ENCODE peak calls at places on chromosomes 13 and 19, in four cellular contexts. W is WTC11, P is K562, J is HepG2. K is an unnamed sample.

GRCh38 chr13:99310382-99311031 is 3.3 kb upstream of the GPR183 start:
- DNase-seq in W (no peak), P (no peak), J (no peak), K (no peak)

GRCh38 chr13:99956473-99957349 is 14.9 kb downstream of the ZIC5 start:
- DNase-seq in W (peak), P (no peak), J (peak), K (no peak)

GRCh38 chr13:44899967-44900366 is 89.3 kb downstream of the NUFIP1 start:
- DNase-seq in W (no peak), P (no peak), J (no peak), K (no peak)

GRCh38 chr19:18439025-18439909 is 1.3 kb upstream of the ISYNA1 start:
- DNase-seq in W (no peak), P (no peak), J (peak), K (no peak)

GRCh38 chr13:44396963-44397580 is 23.4 kb downstream of the SERP2 start:
- DNase-seq in W (no peak), P (peak), J (no peak), K (no peak)

GRCh38 chr13:98987275-98987674 is 9.4 kb upstream of the DOCK9 start:
- DNase-seq in W (no peak), P (no peak), J (no peak), K (no peak)

GRCh38 chr19:738509-739128 is 12.3 kb upstream of the MISP start:
- DNase-seq in W (no peak), P (no peak), J (peak), K (no peak)

GRCh38 chr19:35216833-35217707 is 11.5 kb downstream of the FAM187B start:
- DNase-seq in W (peak), P (no peak), J (no peak), K (no peak)

GRCh38 chr19:17390665-17391370 is 3.2 kb downstream of the CCDC194 start:
- DNase-seq in W (peak), P (peak), J (peak), K (no peak)

GRCh38 chr19:55210120-55210493 is 806 bp upstream of the PTPRH start:
- DNase-seq in W (no peak), P (no peak), J (peak), K (no peak)

GRCh38 chr19:5993516-5994406 is 15.8 kb upstream of the RANBP3 start:
- DNase-seq in W (no peak), P (no peak), J (no peak), K (no peak)

GRCh38 chr19:39223703-39224279 is 19.7 kb upstream of the SYCN start:
- DNase-seq in W (peak), P (peak), J (no peak), K (no peak)

GRCh38 chr19:51521357-51521756 is 10.1 kb downstream of the SIGLEC6 start:
- DNase-seq in W (no peak), P (no peak), J (no peak), K (no peak)

GRCh38 chr19:48878219-48879024 is 6.2 kb downstream of the PPP1R15A start:
- DNase-seq in W (no peak), P (peak), J (no peak), K (no peak)

GRCh38 chr13:114311908-114312307 is 2.4 kb upstream of the CHAMP1 start:
- DNase-seq in W (no peak), P (no peak), J (no peak), K (no peak)

GRCh38 chr13:93309886-93310520 is 83.4 kb downstream of the GPC6 start:
- DNase-seq in W (no peak), P (peak), J (peak), K (no peak)

GRCh38 chr19:8310342-8311055 is 2.3 kb upstream of the CD320 start:
- DNase-seq in W (peak), P (no peak), J (no peak), K (no peak)

GRCh38 chr19:11008111-11008510 is 47.3 kb downstream of the SMARCA4 start:
- DNase-seq in W (no peak), P (no peak), J (no peak), K (no peak)

GRCh38 chr13:66635526-66635925 is 594.6 kb downstream of the PCDH9 start:
- DNase-seq in W (no peak), P (no peak), J (no peak), K (no peak)

GRCh38 chr13:70391678-70392077 is 283.4 kb upstream of the KLHL1 start:
- DNase-seq in W (no peak), P (no peak), J (peak), K (no peak)

GRCh38 chr13:105428816-105429215 is 1106.6 kb downstream of the EFNB2 start:
- DNase-seq in W (no peak), P (no peak), J (no peak), K (no peak)

GRCh38 chr19:48925240-48925843 is 8.2 kb upstream of the DHDH start:
- DNase-seq in W (no peak), P (no peak), J (peak), K (no peak)

GRCh38 chr19:7677664-7678311 is 898 bp downstream of the MCEMP1 start:
- DNase-seq in W (no peak), P (no peak), J (peak), K (no peak)

GRCh38 chr13:94711561-94712286 is 621 bp downstream of the SOX21 start:
- DNase-seq in W (peak), P (peak), J (no peak), K (no peak)

GRCh38 chr19:11324079-11324661 is 15.3 kb downstream of the RAB3D start:
- DNase-seq in W (no peak), P (no peak), J (peak), K (peak)

GRCh38 chr13:98141938-98142426 is 912 bp upstream of the FARP1 start:
- DNase-seq in W (peak), P (no peak), J (no peak), K (no peak)

GRCh38 chr19:28697308-28697707 is 515.6 kb downstream of the UQCRFS1 start:
- DNase-seq in W (no peak), P (no peak), J (no peak), K (no peak)

GRCh38 chr13:22218784-22219183 is 547.9 kb downstream of the FGF9 start:
- DNase-seq in W (no peak), P (no peak), J (no peak), K (no peak)

GRCh38 chr19:18300930-18301717 is 19.7 kb upstream of the JUND start:
- DNase-seq in W (no peak), P (peak), J (no peak), K (no peak)

GRCh38 chr13:56907766-56908165 is 233.0 kb upstream of the PRR20A start:
- DNase-seq in W (no peak), P (no peak), J (no peak), K (no peak)

GRCh38 chr19:19115954-19116353 is 22.3 kb downstream of the TMEM161A start:
- DNase-seq in W (peak), P (peak), J (peak), K (no peak)

GRCh38 chr13:97369269-97369893 is 64.6 kb upstream of the RAP2A start:
- DNase-seq in W (no peak), P (no peak), J (no peak), K (no peak)

DNA sequence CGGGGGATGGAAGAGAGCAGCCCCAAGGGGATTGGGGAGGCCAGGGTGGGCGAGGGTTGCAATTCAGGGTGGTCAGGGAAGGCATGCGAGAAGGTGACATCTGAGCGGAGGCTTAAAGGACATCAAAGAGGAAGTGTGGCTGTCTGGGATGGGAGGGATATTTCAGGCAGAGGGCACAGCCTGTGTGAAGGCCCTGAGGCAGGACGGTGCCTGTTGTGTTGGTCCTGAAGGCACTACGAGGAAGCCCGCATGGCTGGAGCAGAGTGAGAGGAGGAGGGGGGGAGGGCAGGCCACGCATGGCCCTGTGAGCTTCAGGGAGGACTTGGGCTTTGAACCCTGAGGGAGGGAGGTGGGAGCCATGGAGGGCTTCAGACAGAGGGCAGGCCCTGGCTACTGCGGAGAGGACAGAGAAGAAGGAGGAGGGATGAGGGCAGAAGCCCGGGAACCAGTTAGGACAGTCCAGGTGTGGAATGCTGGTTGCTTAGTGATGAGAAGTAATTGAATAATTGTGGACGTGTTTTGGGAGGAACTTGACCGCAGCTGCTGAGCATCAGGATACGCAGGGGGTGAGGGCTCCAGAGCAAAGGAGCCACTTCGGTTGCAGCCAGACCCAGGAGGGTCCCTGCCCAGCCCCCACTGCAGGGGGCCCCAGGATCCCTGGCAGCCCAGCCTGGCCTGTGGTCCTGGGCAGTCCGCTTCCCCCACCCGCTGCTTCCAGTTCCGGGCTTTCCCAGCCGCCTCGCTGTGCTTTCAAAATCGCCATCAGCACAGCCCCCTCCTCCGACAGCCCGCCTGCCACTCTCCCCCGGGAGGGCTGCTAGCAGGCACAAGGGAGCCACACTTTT is 6.2 kb downstream of the TLE6 start:
- DNase-seq in W (peak), P (peak), J (no peak), K (no peak)
- TF ChIP-seq TCF7 in W (no peak), P (no peak), J (no peak), K (no peak)

DNA sequence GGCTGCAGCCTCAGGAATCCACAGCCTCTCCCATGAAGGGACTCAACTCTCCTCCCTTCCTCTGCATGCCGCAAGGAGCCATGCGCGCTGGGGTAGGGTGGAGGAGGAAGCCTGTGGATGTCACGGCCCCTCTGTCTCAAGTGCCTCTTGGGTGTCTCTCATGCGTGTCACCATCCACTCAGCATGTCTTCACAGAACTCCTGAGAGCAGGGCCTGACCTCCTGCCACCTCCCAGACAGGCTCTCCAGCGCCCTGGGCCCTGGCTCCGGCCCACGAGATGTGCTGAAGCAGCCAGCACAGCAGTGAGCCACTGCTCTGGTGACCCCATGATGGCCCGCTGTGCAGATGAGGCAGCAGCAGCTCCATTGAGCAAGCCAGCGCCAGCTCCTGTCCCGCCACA is 25.9 kb upstream of the SPACA7 start:
- DNase-seq in W (no peak), P (no peak), J (no peak), K (no peak)
- TF ChIP-seq SP1 in W (no peak), P (no peak), J (no peak), K (no peak)

DNA sequence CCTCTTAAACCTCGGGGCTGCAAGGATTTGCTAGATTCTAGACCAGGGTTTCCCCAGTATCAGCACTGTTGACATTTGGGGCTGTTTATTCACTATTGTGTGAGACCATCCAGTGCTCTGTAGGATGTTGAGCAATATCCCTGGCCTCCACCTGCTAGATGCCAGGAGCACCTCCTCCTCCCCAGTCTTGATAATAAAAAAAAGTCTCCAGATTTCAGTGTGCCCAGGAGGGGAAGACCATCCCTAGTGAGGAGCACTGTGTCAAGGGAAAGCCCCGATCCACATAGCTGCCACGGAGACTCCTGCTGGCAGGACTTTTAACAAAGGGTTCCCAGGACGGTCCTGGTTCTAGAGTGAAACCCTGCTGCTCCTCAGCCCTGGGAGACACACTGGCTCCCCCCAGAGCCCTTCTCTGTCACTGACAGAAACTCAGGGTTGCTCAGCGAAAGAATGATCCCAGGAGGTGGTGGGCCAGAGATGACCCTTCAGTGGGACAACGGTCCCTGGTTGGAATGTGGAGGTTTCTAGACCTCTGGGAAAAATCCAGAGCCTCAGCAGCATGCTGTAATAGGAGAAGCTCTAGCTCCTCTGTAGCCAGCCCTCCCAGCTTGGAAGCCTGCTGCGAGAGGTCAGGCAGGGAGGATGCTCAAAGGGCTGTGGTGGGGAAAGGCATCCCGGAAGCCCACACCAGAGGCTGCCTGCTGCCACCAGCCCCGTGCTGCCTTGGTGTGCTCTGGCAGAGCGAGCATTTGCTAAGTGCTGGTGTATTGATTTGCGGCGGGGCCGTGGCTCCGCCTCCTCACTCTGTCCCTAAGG is 20.3 kb downstream of the LYL1 start:
- DNase-seq in W (peak), P (peak), J (peak), K (no peak)
- TF ChIP-seq TCF7 in W (no peak), P (no peak), J (no peak), K (no peak)

DNA sequence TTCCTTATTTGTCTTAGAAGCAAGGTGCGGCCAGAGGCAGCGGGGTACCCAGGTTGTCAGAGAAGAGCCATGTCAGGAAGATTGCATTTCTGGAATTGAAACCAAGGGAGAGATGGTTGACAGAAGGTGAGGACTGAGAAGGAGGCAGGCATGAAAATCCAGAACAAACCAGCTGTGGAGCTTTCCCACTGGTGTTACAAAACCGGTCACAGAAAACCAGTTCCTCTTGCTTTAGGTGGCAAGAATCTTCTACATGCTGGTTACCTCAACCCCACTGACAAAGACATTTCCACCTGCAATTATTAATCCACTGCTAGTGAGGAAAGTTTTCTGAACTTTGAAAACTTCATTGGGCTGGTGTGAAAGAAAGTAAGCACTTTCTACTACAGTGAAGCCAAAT is 64.0 kb upstream of the MED4 start:
- DNase-seq in W (no peak), P (no peak), J (no peak), K (no peak)
- TF ChIP-seq SP1 in W (no peak), P (no peak), J (no peak), K (no peak)

DNA sequence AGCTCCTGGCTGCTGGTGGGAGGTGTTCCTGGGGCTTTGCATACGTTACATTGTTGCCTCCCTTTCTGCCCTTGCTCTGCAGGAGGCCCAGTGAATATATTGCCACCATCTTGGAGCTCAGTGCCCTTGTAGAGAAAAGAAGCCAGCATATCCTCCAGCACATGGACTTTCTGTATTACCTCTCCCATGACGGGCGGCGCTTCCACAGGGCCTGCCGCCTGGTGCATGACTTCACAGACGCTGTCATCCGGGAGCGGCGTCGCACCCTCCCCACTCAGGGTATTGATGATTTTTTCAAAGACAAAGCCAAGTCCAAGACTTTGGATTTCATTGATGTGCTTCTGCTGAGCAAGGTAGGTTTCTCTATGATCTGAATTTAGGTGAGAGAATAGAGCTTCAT is 10.5 kb downstream of the CYP4F12 start:
- DNase-seq in W (no peak), P (no peak), J (no peak), K (no peak)
- TF ChIP-seq TCF7 in W (no peak), P (no peak), J (no peak), K (no peak)

DNA sequence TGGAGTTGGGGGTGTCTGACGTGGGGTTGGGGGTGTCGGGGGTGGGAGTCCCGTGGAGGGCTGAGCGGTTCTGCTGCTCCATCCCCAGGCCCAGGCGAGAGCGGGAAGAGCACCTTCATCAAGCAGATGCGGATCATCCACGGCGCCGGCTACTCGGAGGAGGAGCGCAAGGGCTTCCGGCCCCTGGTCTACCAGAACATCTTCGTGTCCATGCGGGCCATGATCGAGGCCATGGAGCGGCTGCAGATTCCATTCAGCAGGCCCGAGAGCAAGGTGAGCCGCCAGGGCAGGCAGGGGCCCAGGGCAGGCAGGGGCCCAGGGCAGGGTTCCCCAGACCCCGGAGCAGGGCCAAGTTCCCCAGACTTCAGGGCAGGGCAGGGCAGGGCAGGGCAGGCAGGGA is 12.7 kb downstream of the GNA15 start:
- DNase-seq in W (no peak), P (no peak), J (no peak), K (no peak)
- TF ChIP-seq SP1 in W (no peak), P (no peak), J (no peak), K (no peak)

DNA sequence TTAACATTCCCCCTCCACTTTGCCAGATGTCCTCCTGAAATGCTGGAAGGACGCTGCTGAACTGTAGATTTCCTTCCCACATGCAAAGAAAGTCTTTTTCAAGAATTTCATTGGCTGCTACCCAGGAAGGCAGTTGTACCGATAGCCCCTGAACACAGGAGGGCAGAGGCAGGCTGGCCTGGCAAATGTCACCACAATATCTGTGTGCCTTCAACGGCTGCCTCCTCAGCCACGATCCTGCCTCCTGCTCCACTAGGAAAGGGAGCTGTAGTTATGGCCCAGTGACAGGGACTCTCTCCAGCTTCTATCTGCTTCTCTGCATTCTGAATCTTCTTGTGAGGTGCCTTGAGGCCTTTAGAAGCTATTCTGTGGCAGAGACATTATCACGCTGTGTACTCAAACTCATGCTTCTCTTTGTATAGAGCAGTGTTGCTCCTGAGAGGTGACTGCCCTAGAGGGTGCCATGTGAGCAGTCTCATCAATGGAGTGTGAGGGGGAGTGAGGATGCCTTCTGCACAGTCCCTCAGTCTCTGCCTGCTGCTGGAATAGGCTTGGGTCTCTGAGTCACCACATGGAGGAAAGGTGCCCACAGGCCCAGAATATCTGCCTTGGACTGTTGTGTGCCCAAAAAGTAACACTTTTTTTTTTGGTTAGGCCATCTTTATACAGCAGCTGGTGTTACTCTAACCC is 279.8 kb downstream of the DNAJC15 start:
- DNase-seq in W (peak), P (no peak), J (peak), K (no peak)
- TF ChIP-seq TCF7 in W (no peak), P (no peak), J (no peak), K (no peak)

DNA sequence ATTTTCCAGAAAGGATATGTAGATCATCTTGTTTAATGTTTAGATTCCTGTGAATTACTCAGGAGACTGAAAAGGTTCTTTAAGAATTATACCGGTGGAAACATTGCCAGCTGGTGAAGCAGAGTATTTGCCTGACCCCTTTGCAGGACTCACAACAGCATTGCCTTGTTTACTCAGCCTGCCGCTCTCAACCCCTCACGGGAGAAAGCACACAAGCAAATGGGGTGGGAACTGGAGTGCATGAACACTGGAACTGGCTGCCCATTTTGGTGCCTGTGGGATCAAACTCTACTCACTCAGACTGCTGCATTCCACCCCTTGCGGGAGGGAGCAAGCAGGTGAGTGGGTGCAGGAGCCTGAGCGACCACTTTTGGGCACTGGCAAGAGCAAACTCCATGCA is 804.7 kb upstream of the SLITRK1 start:
- DNase-seq in W (no peak), P (no peak), J (no peak), K (no peak)
- TF ChIP-seq SP1 in W (no peak), P (no peak), J (no peak), K (no peak)